ENCODE peak calls at places on chromosomes 12 and 14, in five cellular contexts. G is neuronal stem cell, Q is OCI-LY7, I is hepatocyte, Z is Karpas-422. W is an unnamed sample.

GRCh38 chr14:87233266-87233665 is 759.7 kb downstream of the GALC start:
- DNase-seq in I (no peak), Q (peak; percentile 64), Z (peak; percentile 61), G (no peak), W (no peak)

GRCh38 chr12:124913474-124914391 is 717 bp downstream of the UBC start:
- DNase-seq in Q (peak; percentile 96), Z (peak; percentile 91), I (peak; percentile 93), G (no peak), W (peak; percentile 94)

GRCh38 chr14:95482967-95483842 is 33.2 kb downstream of the SYNE3 start:
- DNase-seq in I (peak; percentile 90), Q (no peak), Z (no peak), G (no peak), W (peak; percentile 96)

GRCh38 chr12:110937104-110937641 is 16.8 kb upstream of the MYL2 start:
- DNase-seq in G (peak; percentile 62), Q (peak; percentile 62), I (peak; percentile 72), Z (peak; percentile 77), W (peak; percentile 66)

GRCh38 chr12:42686514-42687172 is 97.1 kb upstream of the PRICKLE1 start:
- DNase-seq in Q (no peak), G (no peak), Z (no peak), I (no peak), W (peak; percentile 79)

GRCh38 chr14:66284346-66284745 is 201.8 kb upstream of the CCDC196 start:
- DNase-seq in Q (no peak), I (peak; percentile 55), G (no peak), Z (no peak), W (peak; percentile 27)

GRCh38 chr14:105060751-105061427 is 4.3 kb downstream of the GPR132 start:
- DNase-seq in G (no peak), Z (peak; percentile 54), Q (peak; percentile 69), I (peak; percentile 25), W (no peak)

GRCh38 chr12:25434493-25434892 is 118.6 kb downstream of the LMNTD1 start:
- DNase-seq in Q (no peak), G (no peak), I (no peak), Z (no peak), W (no peak)

GRCh38 chr14:99651953-99652746 is 7.2 kb downstream of the HHIPL1 start:
- DNase-seq in G (no peak), I (no peak), Z (no peak), Q (no peak), W (no peak)

GRCh38 chr12:33439587-33440011 is at the start of gene SYT10:
- DNase-seq in Q (no peak), I (peak; percentile 39), G (peak; percentile 69), Z (no peak), W (peak; percentile 19)

GRCh38 chr12:3641428-3641883 is 111.5 kb downstream of the CRACR2A start:
- DNase-seq in Z (no peak), G (no peak), I (no peak), Q (no peak), W (peak; percentile 82)

GRCh38 chr14:30034049-30034635 is 106.5 kb upstream of the PRKD1 start:
- DNase-seq in I (no peak), Z (no peak), Q (no peak), G (no peak), W (peak; percentile 42)

GRCh38 chr12:43015090-43015737 is 425.7 kb upstream of the PRICKLE1 start:
- DNase-seq in I (no peak), Q (no peak), Z (no peak), G (no peak), W (no peak)

GRCh38 chr14:61080591-61081010 is 99.6 kb downstream of the SLC38A6 start:
- DNase-seq in Q (peak; percentile 94), I (peak; percentile 46), G (no peak), Z (peak; percentile 100), W (peak; percentile 97)

GRCh38 chr12:8088574-8088973 is 6.5 kb downstream of the NECAP1 start:
- DNase-seq in I (no peak), Q (no peak), Z (no peak), G (no peak), W (no peak)

GRCh38 chr12:57837779-57838562 is 8.6 kb downstream of the CTDSP2 start:
- DNase-seq in Q (peak; percentile 50), I (peak; percentile 54), Z (no peak), G (no peak), W (peak; percentile 88)

GRCh38 chr12:94731733-94732360 is 81.5 kb upstream of the TMCC3 start:
- DNase-seq in Q (no peak), I (no peak), Z (no peak), G (no peak), W (no peak)

GRCh38 chr14:92579244-92579643 is 65.7 kb downstream of the RIN3 start:
- DNase-seq in G (no peak), I (no peak), Q (no peak), Z (no peak), W (peak; percentile 40)

GRCh38 chr12:110348431-110349059 is 55.0 kb downstream of the ANAPC7 start:
- DNase-seq in G (no peak), Z (no peak), Q (no peak), I (no peak), W (no peak)

GRCh38 chr12:46266869-46267617 is 1.8 kb downstream of the SLC38A1 start:
- DNase-seq in G (peak; percentile 52), Q (peak; percentile 67), I (peak; percentile 67), Z (peak; percentile 84), W (peak; percentile 77)

GRCh38 chr12:5660271-5660670 is 228.4 kb downstream of the NTF3 start:
- DNase-seq in Z (no peak), Q (no peak), G (no peak), I (no peak), W (no peak)

GRCh38 chr14:51430079-51430478 is 190.0 kb downstream of the TMX1 start:
- DNase-seq in I (no peak), Q (no peak), G (no peak), Z (no peak), W (peak; percentile 8)

GRCh38 chr12:10612954-10613333 is 465 bp downstream of the MAGOHB start:
- DNase-seq in Q (no peak), G (peak; percentile 4), Z (no peak), I (peak; percentile 10), W (peak; percentile 39)

GRCh38 chr12:91178139-91178561 is 4.5 kb downstream of the DCN start:
- DNase-seq in I (peak; percentile 21), Z (peak; percentile 77), Q (no peak), G (no peak), W (peak; percentile 73)

GRCh38 chr12:69388371-69388770 is 28.8 kb downstream of the YEATS4 start:
- DNase-seq in I (peak; percentile 53), G (no peak), Q (peak; percentile 25), Z (peak; percentile 64), W (peak; percentile 70)

GRCh38 chr12:57280234-57281062 is 29.5 kb upstream of the STAC3 start:
- DNase-seq in G (no peak), I (peak; percentile 88), Q (peak; percentile 69), Z (peak; percentile 87), W (peak; percentile 96)

GRCh38 chr12:78698747-78699146 is 165.8 kb upstream of the SYT1 start:
- DNase-seq in I (no peak), Q (no peak), G (no peak), Z (no peak), W (peak; percentile 50)

GRCh38 chr14:36241183-36241582 is 64.7 kb upstream of the PTCSC3 start:
- DNase-seq in G (no peak), Q (no peak), Z (peak; percentile 57), I (no peak), W (no peak)

GRCh38 chr12:118986043-118986442 is 4.7 kb downstream of the SRRM4 start:
- DNase-seq in G (no peak), I (no peak), Z (no peak), Q (no peak), W (no peak)

GRCh38 chr14:52769889-52770288 is 21.5 kb downstream of the GNPNAT1 start:
- DNase-seq in Z (no peak), G (no peak), I (no peak), Q (no peak), W (no peak)

DNA sequence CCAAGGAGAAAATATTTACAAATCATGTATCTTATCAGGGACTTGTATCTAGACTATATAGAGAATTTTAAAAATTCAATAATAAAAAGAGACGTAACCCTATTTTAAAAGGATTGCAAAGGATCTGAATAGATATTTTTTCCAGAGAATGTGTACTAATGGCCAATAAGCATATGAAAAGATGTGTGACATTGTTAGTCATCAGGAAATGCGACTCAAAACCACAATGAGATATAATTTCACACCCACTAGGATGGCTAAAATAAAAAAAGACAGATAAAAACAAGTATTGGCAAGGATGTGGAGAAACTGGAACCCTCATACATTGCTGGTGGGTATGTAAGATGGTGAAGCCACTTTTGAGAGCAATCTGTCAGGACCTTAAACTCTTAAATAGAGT is 141.9 kb upstream of the BMP4 start:
- DNase-seq in I (no peak), Q (no peak), G (no peak), Z (no peak), W (no peak)
- H2AFZ ChIP-seq in I (no peak overlapping the region), Q (no peak overlapping the region), G (no peak overlapping the region), Z (no peak overlapping the region), W (no peak overlapping the region)

DNA sequence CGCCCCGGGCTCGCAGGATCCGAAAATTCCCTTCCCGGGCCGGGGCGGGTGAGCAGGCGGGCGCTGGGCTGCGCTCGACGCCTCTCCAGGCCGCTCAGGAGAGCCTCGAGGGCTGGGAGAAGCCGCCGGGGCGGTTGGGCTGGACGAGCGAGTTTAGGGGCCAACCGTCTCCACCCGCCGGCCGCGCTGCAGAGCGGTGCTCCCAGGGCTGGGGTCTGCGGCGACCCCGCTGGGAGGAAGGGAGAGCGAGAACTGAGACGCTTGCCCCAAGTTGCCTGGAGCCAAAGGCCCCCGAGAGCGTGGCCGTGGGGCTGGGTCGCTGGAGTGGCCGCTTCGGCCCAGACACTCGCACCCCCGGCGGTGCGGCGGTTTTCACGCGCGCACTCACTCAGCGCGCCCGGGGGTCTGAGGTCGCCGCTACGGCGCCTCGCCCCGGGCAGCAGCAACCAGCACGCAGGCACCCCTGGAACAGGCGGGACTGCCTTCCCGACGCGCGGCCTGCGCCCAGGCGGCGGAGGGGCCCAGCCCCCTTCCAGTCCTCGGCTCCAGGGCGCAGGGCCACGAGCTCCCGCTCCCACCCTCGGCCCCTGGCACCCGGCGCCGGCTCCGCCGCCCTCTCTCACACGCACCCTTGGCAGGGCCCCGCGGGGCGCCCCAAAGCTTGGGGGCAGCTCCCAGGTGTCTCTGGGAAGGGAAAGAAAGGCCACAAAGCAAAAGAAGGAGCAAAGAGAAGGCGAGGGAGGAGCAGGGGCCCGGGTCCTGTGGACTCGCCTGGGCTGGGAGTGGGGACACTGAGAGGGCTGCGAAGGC is 586 bp upstream of the EFS start:
- DNase-seq in Q (no peak), I (peak; percentile 58), G (peak; percentile 29), Z (no peak), W (peak; percentile 46)
- H2AFZ ChIP-seq in Q (no peak overlapping the region), I (peak overlapping the region; percentile 80), G (peak overlapping the region; percentile 93), Z (no peak overlapping the region), W (peak overlapping the region; percentile 76)

GRCh38 chr12:2248087-2248900 is 195.5 kb downstream of the CACNA1C start:
- DNase-seq in G (no peak), I (peak; percentile 39), Z (no peak), Q (no peak), W (peak; percentile 52)

GRCh38 chr12:2250797-2251196 is 198.0 kb downstream of the CACNA1C start:
- DNase-seq in I (no peak), Z (no peak), G (no peak), Q (no peak), W (peak; percentile 86)

GRCh38 chr12:2247109-2247508 is 194.3 kb downstream of the CACNA1C start:
- DNase-seq in G (no peak), Z (no peak), I (no peak), Q (no peak), W (no peak)

GRCh38 chr12:2246358-2246757 is 193.6 kb downstream of the CACNA1C start:
- DNase-seq in G (no peak), Q (no peak), I (no peak), Z (no peak), W (peak; percentile 19)

GRCh38 chr12:2248901-2249381 is 196.2 kb downstream of the CACNA1C start:
- DNase-seq in I (no peak), Q (peak; percentile 94), Z (peak; percentile 43), G (no peak), W (peak; percentile 52)
- H2AFZ ChIP-seq in I (no peak overlapping the region), Q (peak overlapping the region; percentile 67), Z (no peak overlapping the region), G (no peak overlapping the region), W (no peak overlapping the region)

GRCh38 chr12:96040305-96041133 is 5.1 kb upstream of the LTA4H start:
- DNase-seq in I (no peak), G (no peak), Q (no peak), Z (no peak), W (no peak)
- H2AFZ ChIP-seq in I (no peak overlapping the region), G (no peak overlapping the region), Q (no peak overlapping the region), Z (no peak overlapping the region), W (no peak overlapping the region)

W was measured in GM23248.